ENCODE peak calls at places on chromosomes 3 and 15, in nine cellular contexts. V is A549, A is stomach, M is uterus, W is thyroid gland, Q is IMR-90, C is HCT116, X is endothelial cell of umbilical vein, K is upper lobe of left lung. P is an unnamed sample.

GRCh38 chr3:35932995-35933394 is 293.7 kb downstream of the ARPP21 start:
- DNase-seq in X (peak; percentile 99), V (peak; percentile 85), M (no peak), K (no peak), A (no peak), W (peak; percentile 25), C (peak; percentile 26), Q (peak; percentile 94), P (no peak)

GRCh38 chr15:61906961-61907752 is 153.1 kb downstream of the VPS13C start:
- DNase-seq in K (no peak), M (no peak), C (no peak), Q (peak; percentile 1), A (no peak), V (no peak), W (no peak), X (no peak), P (no peak)

GRCh38 chr3:168812234-168812633 is 716.5 kb upstream of the GOLIM4 start:
- DNase-seq in C (no peak), A (no peak), W (no peak), Q (no peak), V (no peak), M (no peak), X (no peak), K (no peak), P (no peak)

GRCh38 chr15:83067638-83067962 is 548 bp upstream of the BTBD1 start:
- DNase-seq in Q (no peak), X (no peak), K (peak; percentile 66), M (no peak), V (no peak), C (no peak), W (no peak), A (no peak), P (no peak)

GRCh38 chr3:126440709-126440995 is 35.0 kb downstream of the ZXDC start:
- DNase-seq in Q (no peak), V (no peak), C (no peak), M (peak; percentile 3), A (peak; percentile 18), W (no peak), K (peak; percentile 34), X (no peak), P (no peak)

GRCh38 chr15:74317820-74318375 is 49.5 kb downstream of the CYP11A1 start:
- DNase-seq in Q (peak; percentile 87), K (no peak), C (no peak), W (peak; percentile 14), A (no peak), M (peak; percentile 87), X (no peak), V (peak; percentile 44), P (peak; percentile 82)

GRCh38 chr3:37856381-37856780 is 5.3 kb upstream of the CTDSPL start:
- DNase-seq in K (no peak), M (no peak), W (no peak), C (no peak), V (no peak), A (peak; percentile 81), X (no peak), Q (no peak), P (no peak)

GRCh38 chr15:74830868-74831267 is 4.4 kb downstream of the CPLX3 start:
- DNase-seq in V (no peak), Q (no peak), A (no peak), M (no peak), X (no peak), C (no peak), W (no peak), K (no peak), P (no peak)

GRCh38 chr3:136994772-136995516 is 37.2 kb downstream of the IL20RB start:
- DNase-seq in K (no peak), X (peak; percentile 98), C (no peak), A (peak; percentile 89), M (peak; percentile 82), W (peak; percentile 91), V (peak; percentile 24), Q (peak; percentile 51), P (peak; percentile 83)

GRCh38 chr15:49121901-49122300 is 33.5 kb downstream of the COPS2 start:
- DNase-seq in V (no peak), M (no peak), A (no peak), C (no peak), W (no peak), K (no peak), Q (no peak), X (no peak), P (no peak)

GRCh38 chr3:56911363-56911762 is 109.6 kb upstream of the ARHGEF3 start:
- DNase-seq in M (no peak), A (no peak), X (peak; percentile 54), V (no peak), W (no peak), Q (no peak), K (no peak), C (no peak), P (no peak)

GRCh38 chr15:82680200-82681102 is 29.2 kb downstream of the AP3B2 start:
- DNase-seq in C (no peak), K (peak; percentile 93), W (peak; percentile 85), M (no peak), X (no peak), A (peak; percentile 80), Q (no peak), V (peak; percentile 69), P (no peak)

GRCh38 chr3:66039590-66039887 is 821 bp upstream of the MAGI1 start:
- DNase-seq in K (peak; percentile 82), Q (no peak), W (peak; percentile 56), M (peak; percentile 24), V (peak; percentile 31), X (peak; percentile 62), C (no peak), A (peak; percentile 58), P (no peak)

GRCh38 chr3:67947808-67948508 is 293.5 kb upstream of the SUCLG2 start:
- DNase-seq in A (no peak), K (no peak), X (no peak), C (no peak), V (peak; percentile 14), W (no peak), M (no peak), Q (no peak), P (no peak)

GRCh38 chr3:167450195-167450594 is 23.6 kb downstream of the SERPINI2 start:
- DNase-seq in K (no peak), W (no peak), A (no peak), M (no peak), V (no peak), Q (no peak), X (no peak), C (no peak), P (no peak)

GRCh38 chr3:125083776-125084175 is 28.0 kb upstream of the HEG1 start:
- DNase-seq in Q (no peak), X (no peak), A (no peak), W (no peak), K (no peak), M (no peak), C (no peak), V (peak; percentile 27), P (no peak)

GRCh38 chr3:172449468-172450149 is 1.4 kb upstream of the GHSR start:
- DNase-seq in X (peak; percentile 46), V (no peak), W (peak; percentile 39), K (peak; percentile 70), M (no peak), A (no peak), C (no peak), Q (peak; percentile 25), P (no peak)

GRCh38 chr3:139830817-139831216 is 104.2 kb upstream of the CLSTN2 start:
- DNase-seq in X (no peak), K (peak; percentile 34), C (no peak), M (peak; percentile 37), Q (no peak), V (no peak), A (no peak), W (no peak), P (no peak)

GRCh38 chr3:167406876-167407492 is 26.9 kb upstream of the ZBBX start:
- DNase-seq in M (no peak), Q (peak; percentile 15), W (peak; percentile 10), C (peak; percentile 58), V (peak; percentile 53), K (no peak), A (peak; percentile 31), X (peak; percentile 44), P (no peak)

GRCh38 chr3:88013592-88013991 is 45.2 kb downstream of the CGGBP1 start:
- DNase-seq in M (no peak), X (no peak), C (no peak), K (no peak), Q (no peak), W (no peak), V (no peak), A (no peak), P (no peak)
- TF ChIP-seq POLR2A in M (no peak), X (no peak), C (no peak), K (no peak), Q (no peak), W (no peak), V (no peak), A (no peak), P (no peak)

GRCh38 chr15:56967336-56967735 is 48.9 kb downstream of the TCF12 start:
- DNase-seq in Q (no peak), X (no peak), K (no peak), V (no peak), C (no peak), M (no peak), W (no peak), A (no peak), P (no peak)
- H3K4me1 ChIP-seq in Q (peaks cover 6% of the 10 kb centered on the region), X (no peaks in the 10 kb centered on the region), K (peaks cover 28% of the 10 kb centered on the region), V (peaks cover 62% of the 10 kb centered on the region), C (no peaks in the 10 kb centered on the region), M (peaks cover 4% of the 10 kb centered on the region), W (peaks cover 23% of the 10 kb centered on the region), A (peaks cover 21% of the 10 kb centered on the region), P (peaks cover 9% of the 10 kb centered on the region)

GRCh38 chr3:195147649-195148121 is 123.3 kb downstream of the XXYLT1 start:
- DNase-seq in M (peak; percentile 65), W (peak; percentile 25), C (no peak), V (no peak), A (peak; percentile 83), K (no peak), Q (peak; percentile 62), X (peak; percentile 91), P (no peak)
- H3K4me3 ChIP-seq in M (no peak overlapping the region), W (no peak overlapping the region), C (no peak overlapping the region), V (no peak overlapping the region), A (peak overlapping the region; percentile 21), K (peak overlapping the region; percentile 29), Q (no peak overlapping the region), X (peak overlapping the region; percentile 43), P (peak overlapping the region; percentile 21)

GRCh38 chr3:71584216-71585061 is 911 bp upstream of the FOXP1 start:
- DNase-seq in X (peak; percentile 80), V (peak; percentile 41), K (no peak), M (peak; percentile 36), C (no peak), Q (peak; percentile 61), A (peak; percentile 31), W (peak; percentile 36), P (peak; percentile 25)
- TF ChIP-seq POLR2A in X (peak; percentile 52), V (no peak), K (no peak), M (no peak), C (no peak), Q (peak; percentile 7), A (no peak), W (peak; percentile 65), P (no peak)

GRCh38 chr3:196655496-196655895 is 16.0 kb downstream of the NRROS start:
- DNase-seq in V (no peak), W (peak; percentile 9), M (no peak), C (no peak), A (no peak), X (no peak), Q (no peak), K (no peak), P (no peak)
- H3K4me1 ChIP-seq in V (peaks cover 14% of the 10 kb centered on the region), W (no peaks in the 10 kb centered on the region), M (no peaks in the 10 kb centered on the region), C (peaks cover 7% of the 10 kb centered on the region), A (no peaks in the 10 kb centered on the region), X (peaks cover 15% of the 10 kb centered on the region), Q (peaks cover 2% of the 10 kb centered on the region), K (peaks cover 16% of the 10 kb centered on the region), P (no peaks in the 10 kb centered on the region)

P was measured in tibial nerve.